ENCODE peak calls at places on chromosomes 12 and 14, in eight cellular contexts. U is aorta; H is effector memory CD4-positive, alpha-beta T cell; F is NT2/D1; S is left ventricle myocardium inferior; C is CD8-positive, alpha-beta T cell; X is IMR-90; Q is tibial nerve. W is an unnamed sample.

GRCh38 chr14:54253195-54253947 is 143.4 kb upstream of the CDKN3 start:
- DNase-seq in C (no peak), Q (no peak), H (no peak), X (peak; percentile 89), U (peak; percentile 53), F (no peak), S (no peak), W (no peak)

GRCh38 chr12:50185975-50186663 is 18.9 kb upstream of the CERS5 start:
- DNase-seq in Q (no peak), C (no peak), F (no peak), X (peak; percentile 43), S (no peak), H (no peak), U (no peak), W (no peak)

GRCh38 chr14:61558271-61558670 is 137.0 kb upstream of the HIF1A start:
- DNase-seq in H (no peak), U (no peak), X (no peak), Q (no peak), C (no peak), F (no peak), S (no peak), W (no peak)

GRCh38 chr12:124321040-124321481 is 26.2 kb downstream of the RFLNA start:
- DNase-seq in H (peak; percentile 13), S (peak; percentile 68), U (peak; percentile 80), F (peak; percentile 25), X (peak; percentile 39), C (peak; percentile 43), Q (peak; percentile 63), W (no peak)

GRCh38 chr12:54032627-54033100 is at the start of gene HOXC5:
- DNase-seq in C (peak; percentile 59), F (peak; percentile 76), X (peak; percentile 38), S (peak; percentile 51), Q (peak; percentile 55), U (peak; percentile 79), H (peak; percentile 24), W (peak; percentile 40)

GRCh38 chr14:91361236-91361811 is 56.3 kb downstream of the CCDC88C start:
- DNase-seq in F (no peak), U (no peak), C (no peak), H (no peak), X (peak; percentile 34), S (no peak), Q (no peak), W (no peak)

GRCh38 chr12:102920271-102920670 is 3.2 kb upstream of the PAH start:
- DNase-seq in S (no peak), X (no peak), H (no peak), C (no peak), U (no peak), F (no peak), Q (no peak), W (no peak)

GRCh38 chr12:94622475-94622874 is 27.9 kb downstream of the TMCC3 start:
- DNase-seq in H (no peak), S (no peak), X (no peak), C (no peak), Q (no peak), F (no peak), U (no peak), W (no peak)

GRCh38 chr12:54987611-54988231 is 3.2 kb upstream of the TESPA1 start:
- DNase-seq in X (no peak), C (no peak), Q (no peak), U (no peak), H (no peak), S (no peak), F (no peak), W (no peak)

GRCh38 chr12:105499223-105499622 is 168.7 kb downstream of the C12orf75 start:
- DNase-seq in X (no peak), Q (no peak), F (no peak), S (no peak), H (no peak), U (no peak), C (no peak), W (no peak)

GRCh38 chr12:104549820-104550480 is 93.2 kb downstream of the CHST11 start:
- DNase-seq in S (no peak), Q (no peak), U (no peak), X (peak; percentile 29), F (no peak), H (no peak), C (no peak), W (no peak)

GRCh38 chr14:61973981-61974380 is 211.8 kb downstream of the SNAPC1 start:
- DNase-seq in C (no peak), X (peak; percentile 87), Q (no peak), U (no peak), S (no peak), F (no peak), H (no peak), W (no peak)

GRCh38 chr14:91127411-91127810 is 13.5 kb downstream of the DGLUCY start:
- DNase-seq in U (peak; percentile 61), F (no peak), H (no peak), Q (no peak), S (peak; percentile 68), X (no peak), C (no peak), W (no peak)

GRCh38 chr12:56922032-56922431 is 12.2 kb downstream of the SDR9C7 start:
- DNase-seq in S (no peak), U (no peak), F (no peak), X (no peak), C (no peak), H (no peak), Q (no peak), W (no peak)

DNA sequence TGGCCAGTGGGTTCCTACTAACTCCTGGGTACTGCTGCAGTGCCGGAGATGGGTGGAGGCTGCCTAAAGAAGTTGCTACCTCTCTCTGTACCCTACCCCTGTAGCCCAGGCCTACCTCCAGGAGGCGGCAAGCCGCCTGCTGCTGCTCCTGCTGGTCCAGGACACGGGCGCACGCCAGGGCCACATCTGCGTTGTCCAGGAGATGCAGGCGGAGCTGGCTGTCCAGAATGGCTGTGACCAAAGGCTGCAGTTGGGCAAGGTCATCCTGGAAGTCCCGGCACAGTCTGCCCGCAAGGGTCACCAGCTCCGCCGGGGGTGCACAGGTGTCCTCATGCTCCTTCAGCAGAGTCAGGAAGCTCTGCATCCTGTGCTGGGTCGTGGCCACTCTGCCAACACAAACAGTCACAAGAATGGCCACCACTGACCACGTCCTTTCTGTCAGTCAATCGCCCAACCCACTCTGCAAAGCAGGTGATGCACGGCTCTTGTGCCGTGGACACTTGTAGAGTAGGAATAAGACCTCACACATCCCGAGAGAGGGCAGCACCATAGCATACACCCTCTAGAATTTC is 1.6 kb downstream of the ANHX start:
- DNase-seq in F (no peak), Q (no peak), S (no peak), X (no peak), H (no peak), U (no peak), C (no peak), W (no peak)
- H3K9me3 ChIP-seq in F (peaks cover 6% of the 10 kb centered on the region), Q (peaks cover 91% of the 10 kb centered on the region), S (peaks cover 24% of the 10 kb centered on the region), X (peaks cover 58% of the 10 kb centered on the region), H (no peaks in the 10 kb centered on the region), U (no peaks in the 10 kb centered on the region), C (no peaks in the 10 kb centered on the region), W (peaks cover 6% of the 10 kb centered on the region)

GRCh38 chr12:6890789-6891624 is 13.6 kb upstream of the LRRC23 start:
- DNase-seq in S (peak; percentile 99), X (peak; percentile 94), H (peak; percentile 98), C (peak; percentile 98), Q (peak; percentile 97), F (peak; percentile 100), U (peak; percentile 98), W (peak; percentile 100)

GRCh38 chr12:6891637-6892036 is 13.0 kb upstream of the LRRC23 start:
- DNase-seq in H (no peak), Q (no peak), X (no peak), S (no peak), U (no peak), C (no peak), F (no peak), W (no peak)

GRCh38 chr12:6899837-6900519 is 4.6 kb upstream of the LRRC23 start:
- DNase-seq in F (no peak), C (no peak), U (peak; percentile 88), X (peak; percentile 38), S (peak; percentile 58), H (no peak), Q (peak; percentile 36), W (no peak)

GRCh38 chr12:6902448-6902847 is 2.2 kb upstream of the LRRC23 start:
- DNase-seq in X (no peak), U (no peak), F (no peak), Q (no peak), C (no peak), S (no peak), H (no peak), W (no peak)

GRCh38 chr12:6896846-6897435 is 7.7 kb upstream of the LRRC23 start:
- DNase-seq in C (no peak), U (no peak), Q (no peak), H (no peak), X (no peak), F (no peak), S (no peak), W (no peak)
- H3K9me3 ChIP-seq in C (no peaks in the 10 kb centered on the region), U (no peaks in the 10 kb centered on the region), Q (no peaks in the 10 kb centered on the region), H (no peaks in the 10 kb centered on the region), X (no peaks in the 10 kb centered on the region), F (no peaks in the 10 kb centered on the region), S (no peaks in the 10 kb centered on the region), W (no peaks in the 10 kb centered on the region)

GRCh38 chr14:38788060-38788459 is 315.0 kb downstream of the SEC23A start:
- DNase-seq in F (no peak), U (no peak), Q (no peak), S (no peak), C (no peak), X (no peak), H (no peak), W (no peak)

GRCh38 chr14:38791862-38792261 is 311.2 kb downstream of the SEC23A start:
- DNase-seq in X (no peak), H (no peak), C (no peak), S (no peak), F (peak; percentile 25), U (no peak), Q (no peak), W (no peak)

GRCh38 chr14:38794674-38795073 is 308.4 kb downstream of the SEC23A start:
- DNase-seq in H (no peak), F (no peak), Q (no peak), X (no peak), S (no peak), U (no peak), C (no peak), W (no peak)

GRCh38 chr14:38786921-38787320 is 316.1 kb downstream of the SEC23A start:
- DNase-seq in X (no peak), H (no peak), F (no peak), U (no peak), Q (no peak), C (no peak), S (no peak), W (no peak)

DNA sequence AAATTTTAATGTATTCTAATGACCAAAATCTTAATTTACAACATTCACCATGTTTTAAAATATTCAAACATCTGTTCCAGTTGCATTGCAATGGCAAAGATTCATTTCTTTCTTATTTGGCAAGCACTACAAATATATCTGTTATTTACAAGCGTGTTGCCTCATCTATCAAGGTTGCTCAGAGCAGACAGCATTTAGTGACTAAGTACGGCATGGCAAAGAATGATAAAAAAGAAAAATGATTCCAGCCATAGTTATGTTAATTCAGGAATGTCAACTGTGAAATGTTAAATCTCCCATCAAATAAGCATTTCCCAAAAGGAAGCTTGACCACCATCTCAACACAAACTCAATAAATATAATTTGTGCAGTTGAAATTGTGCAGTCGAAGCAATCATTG is 312.1 kb downstream of the SEC23A start:
- DNase-seq in H (no peak), X (no peak), S (no peak), C (no peak), F (no peak), U (no peak), Q (no peak), W (no peak)
- H3K9me3 ChIP-seq in H (no peaks in the 10 kb centered on the region), X (no peaks in the 10 kb centered on the region), S (no peaks in the 10 kb centered on the region), C (no peaks in the 10 kb centered on the region), F (no peaks in the 10 kb centered on the region), U (no peaks in the 10 kb centered on the region), Q (no peaks in the 10 kb centered on the region), W (no peaks in the 10 kb centered on the region)

GRCh38 chr14:55641290-55641689 is 61.3 kb downstream of the KTN1 start:
- DNase-seq in Q (no peak), U (no peak), H (no peak), F (no peak), X (no peak), S (no peak), C (no peak), W (no peak)
- H3K9me3 ChIP-seq in Q (no peaks in the 10 kb centered on the region), U (no peaks in the 10 kb centered on the region), H (no peaks in the 10 kb centered on the region), F (no peaks in the 10 kb centered on the region), X (no peaks in the 10 kb centered on the region), S (no peaks in the 10 kb centered on the region), C (no peaks in the 10 kb centered on the region), W (no peaks in the 10 kb centered on the region)

W was measured in T-helper 17 cell.